ENCODE peak calls at places on chromosomes 6 and 20, in eight cellular contexts. M is prostate gland, P is cardiac fibroblast, E is breast epithelium, R is GM23338, O is A673, T is fibroblast of lung, X is coronary artery. Y is an unnamed sample.

GRCh38 chr6:111759836-111760785 is 113.1 kb downstream of the FYN start:
- DNase-seq in M (no peak), P (peak), E (no peak), R (peak), O (peak), T (peak), X (no peak), Y (peak)

GRCh38 chr6:34484899-34485298 is 19.0 kb downstream of the PACSIN1 start:
- DNase-seq in M (no peak), P (no peak), E (no peak), R (no peak), O (no peak), T (no peak), X (no peak), Y (no peak)

GRCh38 chr6:123715243-123715863 is 78.6 kb upstream of the TRDN start:
- DNase-seq in M (peak), P (peak), E (no peak), R (peak), O (no peak), T (peak), X (no peak), Y (peak)

GRCh38 chr6:122651604-122652003 is 41.4 kb downstream of the PKIB start:
- DNase-seq in M (no peak), P (peak), E (no peak), R (no peak), O (no peak), T (peak), X (no peak), Y (peak)

GRCh38 chr20:51087306-51087705 is 64.4 kb upstream of the KCNG1 start:
- DNase-seq in M (no peak), P (no peak), E (no peak), R (no peak), O (no peak), T (no peak), X (no peak), Y (no peak)

GRCh38 chr20:46562373-46563169 is 12.1 kb upstream of the OCSTAMP start:
- DNase-seq in M (peak), P (peak), E (peak), R (peak), O (peak), T (peak), X (peak), Y (peak)

GRCh38 chr20:44287272-44288097 is 23.5 kb downstream of the FITM2 start:
- DNase-seq in M (no peak), P (peak), E (no peak), R (no peak), O (no peak), T (peak), X (no peak), Y (no peak)

GRCh38 chr6:114210467-114210866 is 132.4 kb downstream of the HS3ST5 start:
- DNase-seq in M (no peak), P (no peak), E (no peak), R (no peak), O (no peak), T (no peak), X (no peak), Y (no peak)

GRCh38 chr6:158622545-158623190 is 21.9 kb downstream of the DYNLT1 start:
- DNase-seq in M (no peak), P (no peak), E (no peak), R (no peak), O (no peak), T (no peak), X (no peak), Y (no peak)

GRCh38 chr6:121984956-121985355 is 414.5 kb upstream of the HSF2 start:
- DNase-seq in M (no peak), P (no peak), E (no peak), R (peak), O (no peak), T (no peak), X (no peak), Y (no peak)

GRCh38 chr6:99905209-99906106 is 88.6 kb downstream of the MCHR2 start:
- DNase-seq in M (no peak), P (peak), E (no peak), R (peak), O (peak), T (peak), X (no peak), Y (peak)

GRCh38 chr20:37238426-37238825 is 23.2 kb downstream of the GHRH start:
- DNase-seq in M (no peak), P (no peak), E (no peak), R (no peak), O (no peak), T (no peak), X (no peak), Y (no peak)

GRCh38 chr6:45045253-45045601 is 282.9 kb upstream of the RUNX2 start:
- DNase-seq in M (no peak), P (no peak), E (no peak), R (no peak), O (no peak), T (no peak), X (no peak), Y (no peak)

GRCh38 chr6:101741474-101742171 is 348.1 kb downstream of the GRIK2 start:
- DNase-seq in M (peak), P (no peak), E (no peak), R (peak), O (peak), T (no peak), X (no peak), Y (no peak)

GRCh38 chr20:58102252-58102651 is 126.2 kb downstream of the ANKRD60 start:
- DNase-seq in M (no peak), P (no peak), E (peak), R (no peak), O (no peak), T (peak), X (peak), Y (peak)

GRCh38 chr6:124536157-124536556 is 426.1 kb upstream of the RNF217 start:
- DNase-seq in M (no peak), P (no peak), E (no peak), R (no peak), O (no peak), T (no peak), X (no peak), Y (no peak)

GRCh38 chr6:108914235-108915022 is 66.2 kb downstream of the ARMC2 start:
- DNase-seq in M (no peak), P (no peak), E (no peak), R (peak), O (peak), T (peak), X (no peak), Y (no peak)

GRCh38 chr6:4801491-4802118 is 25.4 kb downstream of the CDYL start:
- DNase-seq in M (no peak), P (no peak), E (no peak), R (no peak), O (no peak), T (no peak), X (no peak), Y (no peak)

GRCh38 chr6:157881375-157881774 is 58.3 kb downstream of the SNX9 start:
- DNase-seq in M (no peak), P (no peak), E (no peak), R (no peak), O (no peak), T (no peak), X (no peak), Y (no peak)

GRCh38 chr20:24134284-24134683 is 145.7 kb upstream of the GGTLC1 start:
- DNase-seq in M (peak), P (no peak), E (no peak), R (peak), O (no peak), T (no peak), X (no peak), Y (no peak)

GRCh38 chr20:3935295-3935955 is 46.2 kb downstream of the PANK2 start:
- DNase-seq in M (peak), P (no peak), E (no peak), R (no peak), O (no peak), T (peak), X (peak), Y (no peak)

GRCh38 chr6:122052501-122052900 is 347.0 kb upstream of the HSF2 start:
- DNase-seq in M (no peak), P (no peak), E (no peak), R (no peak), O (no peak), T (no peak), X (no peak), Y (no peak)

GRCh38 chr6:116244284-116244683 is 9.6 kb downstream of the TSPYL4 start:
- DNase-seq in M (peak), P (no peak), E (no peak), R (no peak), O (no peak), T (no peak), X (no peak), Y (no peak)

GRCh38 chr20:48411265-48411664 is 416.5 kb downstream of the PREX1 start:
- DNase-seq in M (no peak), P (no peak), E (no peak), R (no peak), O (no peak), T (no peak), X (no peak), Y (no peak)

GRCh38 chr20:24109008-24109407 is 120.4 kb upstream of the GGTLC1 start:
- DNase-seq in M (no peak), P (no peak), E (no peak), R (peak), O (no peak), T (no peak), X (no peak), Y (no peak)

GRCh38 chr6:8627085-8627861 is 191.9 kb upstream of the SLC35B3 start:
- DNase-seq in M (peak), P (peak), E (no peak), R (no peak), O (peak), T (peak), X (no peak), Y (peak)

GRCh38 chr6:2763876-2764540 is 1.2 kb upstream of the WRNIP1 start:
- DNase-seq in M (no peak), P (no peak), E (no peak), R (peak), O (peak), T (no peak), X (no peak), Y (no peak)

GRCh38 chr6:149095842-149096241 is 221.7 kb upstream of the TAB2 start:
- DNase-seq in M (no peak), P (no peak), E (no peak), R (no peak), O (no peak), T (no peak), X (no peak), Y (no peak)

GRCh38 chr6:168133186-168133585 is 54.2 kb upstream of the FRMD1 start:
- DNase-seq in M (no peak), P (peak), E (peak), R (no peak), O (no peak), T (peak), X (peak), Y (peak)

GRCh38 chr20:49281059-49281912 is 3.4 kb upstream of the ZNFX1 start:
- DNase-seq in M (no peak), P (peak), E (peak), R (peak), O (peak), T (peak), X (no peak), Y (no peak)

GRCh38 chr6:67694127-67694526 is 941.0 kb upstream of the ADGRB3 start:
- DNase-seq in M (no peak), P (no peak), E (no peak), R (peak), O (peak), T (no peak), X (no peak), Y (no peak)

GRCh38 chr20:24796236-24796635 is 152.8 kb upstream of the CST7 start:
- DNase-seq in M (no peak), P (no peak), E (no peak), R (no peak), O (no peak), T (no peak), X (no peak), Y (no peak)

GRCh38 chr20:55947701-55948100 is 57.6 kb downstream of the CBLN4 start:
- DNase-seq in M (no peak), P (no peak), E (no peak), R (no peak), O (no peak), T (no peak), X (no peak), Y (no peak)

GRCh38 chr6:63447134-63447533 is 125.1 kb upstream of the LOC128125822 start:
- DNase-seq in M (no peak), P (no peak), E (no peak), R (no peak), O (no peak), T (no peak), X (no peak), Y (no peak)

GRCh38 chr6:166307082-166307980 is 861 bp downstream of the PRR18 start:
- DNase-seq in M (no peak), P (no peak), E (no peak), R (peak), O (no peak), T (no peak), X (no peak), Y (no peak)
- H3K4me3 ChIP-seq in M (peak), P (no peak), E (peak), R (peak), O (peak), T (no peak), X (peak), Y (peak)

GRCh38 chr6:36334343-36334742 is 2.3 kb downstream of the BNIP5 start:
- DNase-seq in M (no peak), P (no peak), E (no peak), R (no peak), O (no peak), T (no peak), X (no peak), Y (no peak)
- TF ChIP-seq CTCF in M (no peak), P (no peak), E (no peak), R (no peak), O (no peak), T (no peak), X (no peak), Y (no peak)

DNA sequence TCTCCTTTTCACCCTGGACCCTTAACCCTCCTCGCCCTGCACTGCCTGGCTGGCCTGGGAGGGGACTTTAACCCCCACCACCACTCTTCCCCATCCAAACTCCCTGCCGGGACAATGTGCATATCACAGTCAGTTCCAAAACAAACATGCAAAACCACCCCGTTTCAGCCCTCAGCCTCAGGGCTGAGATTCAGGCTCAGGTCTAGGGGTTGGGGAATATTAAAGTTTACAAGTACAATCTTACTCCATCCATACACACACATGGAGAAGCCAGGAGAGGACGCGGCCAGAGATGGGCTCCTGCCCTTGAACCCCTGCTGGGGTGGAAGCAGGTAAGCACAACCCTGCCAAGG is 534 bp downstream of the KIAA1755 start:
- DNase-seq in M (no peak), P (no peak), E (no peak), R (peak), O (no peak), T (no peak), X (no peak), Y (peak)
- H3K4me3 ChIP-seq in M (peak), P (peak), E (peak), R (peak), O (no peak), T (peak), X (peak), Y (peak)

GRCh38 chr6:30922447-30922852 is 8.4 kb downstream of the VARS2 start:
- DNase-seq in M (no peak), P (no peak), E (no peak), R (no peak), O (no peak), T (no peak), X (no peak), Y (no peak)
- TF ChIP-seq CTCF in M (no peak), P (no peak), E (no peak), R (no peak), O (no peak), T (no peak), X (no peak), Y (no peak)

GRCh38 chr6:27474172-27474465 is 1.2 kb upstream of the ZNF184 start:
- DNase-seq in M (no peak), P (no peak), E (no peak), R (peak), O (no peak), T (no peak), X (no peak), Y (no peak)
- H3K4me3 ChIP-seq in M (no peak), P (no peak), E (no peak), R (peak), O (no peak), T (no peak), X (no peak), Y (no peak)

GRCh38 chr6:36586606-36587005 is 7.6 kb upstream of the SRSF3 start:
- DNase-seq in M (no peak), P (no peak), E (no peak), R (no peak), O (no peak), T (no peak), X (no peak), Y (no peak)

GRCh38 chr6:36577298-36577697 is 16.9 kb upstream of the SRSF3 start:
- DNase-seq in M (peak), P (peak), E (peak), R (no peak), O (no peak), T (peak), X (no peak), Y (peak)

GRCh38 chr6:36578030-36578825 is 15.9 kb upstream of the SRSF3 start:
- DNase-seq in M (no peak), P (no peak), E (no peak), R (no peak), O (no peak), T (no peak), X (no peak), Y (no peak)

GRCh38 chr6:36580184-36580526 is 14.0 kb upstream of the SRSF3 start:
- DNase-seq in M (no peak), P (no peak), E (no peak), R (no peak), O (no peak), T (no peak), X (no peak), Y (no peak)

DNA sequence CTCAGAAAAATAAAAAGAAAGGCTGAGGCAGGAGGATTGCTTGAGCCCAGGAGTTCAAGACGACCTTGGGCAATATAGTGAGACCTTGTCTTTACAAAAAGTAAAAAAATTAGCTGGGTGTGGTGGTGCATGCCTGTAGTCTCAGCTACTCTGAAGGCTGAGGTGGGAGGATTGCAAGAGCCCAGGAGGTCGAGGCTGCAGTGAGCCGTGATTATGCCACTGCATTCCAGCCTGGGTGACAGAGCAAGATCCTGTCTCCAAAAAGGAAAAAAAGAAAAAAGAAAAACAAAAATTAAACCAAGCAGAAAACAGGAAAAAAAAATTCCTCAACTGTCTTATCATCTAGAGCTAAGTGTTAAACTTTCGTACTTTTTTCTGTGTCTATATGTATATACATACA is 12.4 kb upstream of the SRSF3 start:
- DNase-seq in M (no peak), P (no peak), E (no peak), R (no peak), O (no peak), T (no peak), X (no peak), Y (no peak)
- TF ChIP-seq CTCF in M (no peak), P (no peak), E (no peak), R (no peak), O (no peak), T (no peak), X (no peak), Y (no peak)

DNA sequence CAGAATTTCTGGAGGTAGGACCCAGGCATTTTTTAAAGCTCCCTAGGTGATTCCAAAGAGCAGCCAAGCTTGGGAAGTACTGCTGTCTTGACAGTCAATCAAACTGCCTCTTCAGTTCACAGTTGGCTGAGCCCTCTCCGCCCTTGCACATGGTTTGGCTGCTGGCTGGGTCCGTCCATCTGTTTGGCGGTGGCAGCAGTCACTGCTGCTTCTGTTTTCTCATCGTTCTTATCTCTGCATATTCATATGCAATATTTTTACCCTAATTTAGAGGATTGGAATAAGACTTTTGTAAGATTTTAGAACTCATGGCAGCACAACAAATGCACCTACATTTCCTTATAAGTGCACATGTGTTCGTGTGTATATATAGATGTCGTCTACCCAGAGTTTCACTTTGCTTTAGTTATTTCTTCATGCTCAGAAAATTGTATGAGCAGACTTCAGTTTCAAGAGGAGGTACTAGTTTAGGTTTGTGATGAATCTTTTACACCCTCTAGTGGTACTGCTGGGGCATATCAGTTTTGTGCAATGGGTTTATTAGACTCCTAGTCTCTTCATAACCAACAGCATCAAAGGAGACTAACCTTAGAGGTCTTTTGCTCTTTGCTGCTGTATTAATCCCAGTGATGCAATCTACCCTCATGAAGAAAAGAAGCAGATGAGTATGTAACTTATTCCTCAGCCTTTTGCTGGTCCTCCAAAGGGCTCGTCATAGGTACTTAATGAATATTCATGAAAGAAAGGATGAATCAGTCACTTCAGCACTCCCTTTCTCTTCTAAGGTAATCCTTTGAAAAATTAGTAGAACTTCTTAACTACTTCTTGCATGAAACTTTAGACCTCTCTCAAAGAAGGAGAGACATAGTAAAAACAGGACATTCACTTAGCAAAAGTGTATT is 44.3 kb downstream of the KHDC1L start:
- DNase-seq in M (no peak), P (peak), E (no peak), R (peak), O (peak), T (peak), X (no peak), Y (peak)
- H3K4me3 ChIP-seq in M (no peak), P (peak), E (peak), R (no peak), O (peak), T (peak), X (peak), Y (peak)

Y was measured in astrocyte of the spinal cord.